ENCODE peak calls at places on chromosomes 6 and 20, in seven cellular contexts. W, S, L, J, E, V and F are unnamed samples.

GRCh38 chr20:61810709-61811565 is 254.7 kb downstream of the TAF4 start:
- DNase-seq in E (no peak), W (no peak), J (no peak), S (no peak), V (no peak), L (no peak), F (no peak)

GRCh38 chr20:40207618-40208017 is 481.4 kb downstream of the MAFB start:
- DNase-seq in E (no peak), W (no peak), J (no peak), L (no peak), S (no peak), V (no peak), F (no peak)

GRCh38 chr20:25061103-25061799 is 3.3 kb upstream of the ACSS1 start:
- DNase-seq in L (no peak), W (no peak), J (no peak), S (no peak), E (no peak), V (no peak), F (no peak)

GRCh38 chr20:45254867-45255266 is 503 bp upstream of the SLPI start:
- DNase-seq in V (peak), L (no peak), J (no peak), W (no peak), S (no peak), E (no peak), F (peak)

GRCh38 chr6:118963003-118963402 is 28.0 kb upstream of the MCM9 start:
- DNase-seq in E (no peak), V (peak), J (no peak), L (no peak), W (no peak), S (no peak), F (no peak)

GRCh38 chr6:44004136-44004535 is 123.1 kb downstream of the MRPL14 start:
- DNase-seq in E (no peak), S (no peak), W (no peak), J (no peak), L (no peak), V (no peak), F (no peak)

GRCh38 chr6:4191271-4191721 is 55.9 kb upstream of the ECI2 start:
- DNase-seq in W (no peak), J (no peak), L (no peak), V (no peak), E (no peak), S (no peak), F (no peak)

GRCh38 chr6:7617954-7618764 is 28.2 kb downstream of the SNRNP48 start:
- DNase-seq in V (peak), E (no peak), J (peak), L (no peak), S (no peak), W (no peak), F (peak)

GRCh38 chr20:49104365-49104648 is 58.2 kb downstream of the CSE1L start:
- DNase-seq in V (no peak), W (no peak), L (no peak), S (no peak), J (no peak), E (no peak), F (no peak)

GRCh38 chr20:2757969-2758368 is 42.5 kb downstream of the CPXM1 start:
- DNase-seq in L (no peak), W (no peak), J (no peak), V (no peak), E (no peak), S (no peak), F (no peak)